ENCODE peak calls at places on chromosomes 12 and 14, in five cellular contexts. E is upper lobe of right lung; O is stimulated activated CD4-positive, alpha-beta T cell treated with anti-CD3 and anti-CD28 coated beads, Interleukin-4, amount 100 ng/mL, for 24 hours; R is RKO; A is NCI-H2107. D is an unnamed sample.

GRCh38 chr14:67357583-67358354 is 1.8 kb downstream of the ATP6V1D start:
- DNase-seq in A (no peak), O (no peak), R (peak), E (no peak), D (peak)

GRCh38 chr12:5000204-5000603 is 43.5 kb upstream of the KCNA5 start:
- DNase-seq in R (no peak), E (no peak), A (no peak), O (no peak), D (peak)

GRCh38 chr12:24625103-24625502 is 323.8 kb downstream of the BCAT1 start:
- DNase-seq in E (no peak), O (no peak), A (no peak), R (no peak), D (peak)

GRCh38 chr14:97379091-97379531 is 581.9 kb downstream of the VRK1 start:
- DNase-seq in R (no peak), A (no peak), E (no peak), O (peak), D (peak)

GRCh38 chr12:64674367-64674922 is 64.2 kb downstream of the RASSF3 start:
- DNase-seq in A (no peak), E (no peak), O (peak), R (no peak), D (no peak)

GRCh38 chr14:65377576-65377975 is 35.0 kb upstream of the FUT8 start:
- DNase-seq in R (no peak), O (no peak), A (no peak), E (no peak), D (no peak)

GRCh38 chr12:75482636-75483035 is 2.1 kb downstream of the GLIPR1 start:
- DNase-seq in R (no peak), O (no peak), E (no peak), A (no peak), D (no peak)

GRCh38 chr14:97924922-97925613 is 1127.9 kb downstream of the VRK1 start:
- DNase-seq in A (no peak), O (no peak), E (no peak), R (no peak), D (no peak)

GRCh38 chr12:39461059-39461458 is 18.1 kb upstream of the KIF21A start:
- DNase-seq in E (no peak), O (no peak), A (no peak), R (no peak), D (no peak)

GRCh38 chr14:50010752-50011151 is 105.6 kb downstream of the VCPKMT start:
- DNase-seq in O (no peak), E (no peak), A (no peak), R (no peak), D (no peak)

GRCh38 chr12:77496714-77497113 is 334.0 kb upstream of the NAV3 start:
- DNase-seq in O (no peak), R (no peak), A (no peak), E (no peak), D (no peak)

GRCh38 chr12:65533177-65533883 is 254.8 kb downstream of the MSRB3 start:
- DNase-seq in O (no peak), A (no peak), E (no peak), R (no peak), D (no peak)

GRCh38 chr12:118866346-118866745 is 115.0 kb upstream of the SRRM4 start:
- DNase-seq in E (no peak), R (no peak), O (no peak), A (no peak), D (peak)

GRCh38 chr12:23945249-23945648 is 4.2 kb downstream of the SOX5 start:
- DNase-seq in A (no peak), E (no peak), O (no peak), R (no peak), D (no peak)

GRCh38 chr12:52798003-52798670 is 2.2 kb upstream of the KRT3 start:
- DNase-seq in E (peak), A (no peak), O (no peak), R (no peak), D (no peak)

GRCh38 chr12:49662998-49663843 is 39.9 kb downstream of the PRPF40B start:
- DNase-seq in O (peak), A (no peak), R (peak), E (peak), D (peak)

GRCh38 chr14:52992236-52992635 is 41.4 kb upstream of the FERMT2 start:
- DNase-seq in R (no peak), A (no peak), O (no peak), E (no peak), D (no peak)

GRCh38 chr14:90570463-90570860 is 173.6 kb downstream of the CALM1 start:
- DNase-seq in E (no peak), O (no peak), A (no peak), R (no peak), D (no peak)

GRCh38 chr12:43884683-43885410 is 49.0 kb downstream of the TMEM117 start:
- DNase-seq in R (no peak), O (no peak), A (no peak), E (no peak), D (no peak)

GRCh38 chr12:79274571-79275064 is 410.0 kb downstream of the SYT1 start:
- DNase-seq in E (no peak), O (no peak), A (peak), R (peak), D (peak)

GRCh38 chr12:62259311-62259992 is 752 bp upstream of the USP15 start:
- DNase-seq in O (peak), R (peak), A (peak), E (no peak), D (no peak)

GRCh38 chr12:93020225-93020997 is 91.3 kb upstream of the EEA1 start:
- DNase-seq in E (no peak), O (no peak), R (no peak), A (no peak), D (peak)

GRCh38 chr12:45725631-45726593 is 3.6 kb upstream of the ARID2 start:
- DNase-seq in A (no peak), O (peak), R (peak), E (no peak), D (peak)

GRCh38 chr12:42474391-42474790 is 115.2 kb downstream of the PRICKLE1 start:
- DNase-seq in R (peak), O (no peak), E (no peak), A (no peak), D (no peak)

D was measured in mesendoderm.